ENCODE peak calls at places on chromosome 21, in ten cellular contexts. F is GM23248, Z is fibroblast of lung, V is endothelial cell of umbilical vein, H is neuronal stem cell, N is K562, Q is NT2/D1, G is mesenchymal stem cell, R is IMR-90, C is endodermal cell. J is an unnamed sample.

GRCh38 chr21:25457411-25457810 is 149.9 kb downstream of the MRPL39 start:
- DNase-seq in F (peak; percentile 56), Z (peak; percentile 81), V (peak; percentile 81), H (no peak), N (no peak), Q (no peak), G (peak; percentile 39), R (peak; percentile 85), C (no peak), J (no peak)

GRCh38 chr21:16363563-16363962 is 633.8 kb downstream of the USP25 start:
- DNase-seq in F (no peak), Z (no peak), V (no peak), H (no peak), N (no peak), Q (no peak), G (no peak), R (no peak), C (no peak), J (no peak)

GRCh38 chr21:27190601-27191000 is 223.7 kb upstream of the ADAMTS5 start:
- DNase-seq in F (peak; percentile 7), Z (peak; percentile 67), V (no peak), H (no peak), N (no peak), Q (no peak), G (no peak), R (peak; percentile 50), C (no peak), J (no peak)

GRCh38 chr21:14895792-14896191 is 169.0 kb downstream of the NRIP1 start:
- DNase-seq in F (no peak), Z (no peak), V (no peak), H (no peak), N (no peak), Q (no peak), G (no peak), R (no peak), C (no peak), J (no peak)

GRCh38 chr21:31865429-31865970 is 7.3 kb upstream of the HUNK start:
- DNase-seq in F (no peak), Z (no peak), V (no peak), H (no peak), N (no peak), Q (no peak), G (no peak), R (no peak), C (no peak), J (no peak)

GRCh38 chr21:41783476-41784150 is 16.8 kb upstream of the RIPK4 start:
- DNase-seq in F (peak; percentile 23), Z (peak; percentile 54), V (no peak), H (no peak), N (no peak), Q (no peak), G (no peak), R (no peak), C (no peak), J (no peak)

GRCh38 chr21:28253378-28253777 is 739.3 kb downstream of the LTN1 start:
- DNase-seq in F (peak; percentile 83), Z (peak; percentile 75), V (no peak), H (no peak), N (no peak), Q (no peak), G (peak; percentile 57), R (peak; percentile 62), C (no peak), J (no peak)

GRCh38 chr21:30580132-30580531 is 10.1 kb downstream of the KRTAP22-2 start:
- DNase-seq in F (no peak), Z (no peak), V (no peak), H (no peak), N (no peak), Q (no peak), G (no peak), R (no peak), C (no peak), J (no peak)

GRCh38 chr21:28832013-28832714 is 160.5 kb downstream of the LTN1 start:
- DNase-seq in F (peak; percentile 37), Z (peak; percentile 32), V (peak; percentile 55), H (no peak), N (no peak), Q (no peak), G (peak; percentile 15), R (peak; percentile 41), C (no peak), J (no peak)

GRCh38 chr21:40754466-40754865 is 92.5 kb downstream of the DSCAM start:
- DNase-seq in F (no peak), Z (no peak), V (no peak), H (no peak), N (no peak), Q (no peak), G (no peak), R (no peak), C (no peak), J (no peak)

GRCh38 chr21:25456672-25457071 is 150.6 kb downstream of the MRPL39 start:
- DNase-seq in F (no peak), Z (peak; percentile 85), V (peak; percentile 49), H (no peak), N (no peak), Q (no peak), G (no peak), R (peak; percentile 7), C (no peak), J (no peak)

GRCh38 chr21:41168391-41169257 is 664 bp downstream of the BACE2 start:
- DNase-seq in F (peak; percentile 79), Z (peak; percentile 82), V (peak; percentile 41), H (peak; percentile 29), N (no peak), Q (no peak), G (no peak), R (peak; percentile 68), C (peak; percentile 81), J (peak; percentile 62)

GRCh38 chr21:40143822-40144525 is 276.7 kb downstream of the PCP4 start:
- DNase-seq in F (peak; percentile 61), Z (peak; percentile 26), V (peak; percentile 16), H (peak; percentile 68), N (peak; percentile 56), Q (peak; percentile 57), G (peak; percentile 2), R (peak; percentile 18), C (peak; percentile 83), J (peak; percentile 77)

GRCh38 chr21:15841856-15842564 is 112.2 kb downstream of the USP25 start:
- DNase-seq in F (peak; percentile 71), Z (peak; percentile 89), V (peak; percentile 64), H (no peak), N (no peak), Q (no peak), G (peak; percentile 26), R (peak; percentile 75), C (no peak), J (no peak)

GRCh38 chr21:20570824-20571232 is 427.4 kb upstream of the NCAM2 start:
- DNase-seq in F (no peak), Z (no peak), V (no peak), H (peak; percentile 55), N (peak; percentile 23), Q (peak; percentile 94), G (peak; percentile 6), R (no peak), C (peak; percentile 88), J (peak; percentile 78)

GRCh38 chr21:18673789-18674188 is 270.2 kb upstream of the TMPRSS15 start:
- DNase-seq in F (no peak), Z (no peak), V (no peak), H (no peak), N (no peak), Q (no peak), G (no peak), R (no peak), C (no peak), J (no peak)

GRCh38 chr21:45309069-45309521 is 21.4 kb upstream of the POFUT2 start:
- DNase-seq in F (peak; percentile 67), Z (peak; percentile 45), V (peak; percentile 89), H (peak; percentile 53), N (peak; percentile 80), Q (peak; percentile 75), G (peak; percentile 90), R (peak; percentile 64), C (peak; percentile 95), J (peak; percentile 82)
- H3K9ac ChIP-seq in F (peak overlapping the region; percentile 6), Z (peak overlapping the region; percentile 57), V (peak overlapping the region; percentile 67), H (peak overlapping the region; percentile 45), N (no peak overlapping the region), Q (peak overlapping the region; percentile 52), G (peak overlapping the region; percentile 64), R (no peak overlapping the region), C (no peak overlapping the region), J (no peak overlapping the region)

DNA sequence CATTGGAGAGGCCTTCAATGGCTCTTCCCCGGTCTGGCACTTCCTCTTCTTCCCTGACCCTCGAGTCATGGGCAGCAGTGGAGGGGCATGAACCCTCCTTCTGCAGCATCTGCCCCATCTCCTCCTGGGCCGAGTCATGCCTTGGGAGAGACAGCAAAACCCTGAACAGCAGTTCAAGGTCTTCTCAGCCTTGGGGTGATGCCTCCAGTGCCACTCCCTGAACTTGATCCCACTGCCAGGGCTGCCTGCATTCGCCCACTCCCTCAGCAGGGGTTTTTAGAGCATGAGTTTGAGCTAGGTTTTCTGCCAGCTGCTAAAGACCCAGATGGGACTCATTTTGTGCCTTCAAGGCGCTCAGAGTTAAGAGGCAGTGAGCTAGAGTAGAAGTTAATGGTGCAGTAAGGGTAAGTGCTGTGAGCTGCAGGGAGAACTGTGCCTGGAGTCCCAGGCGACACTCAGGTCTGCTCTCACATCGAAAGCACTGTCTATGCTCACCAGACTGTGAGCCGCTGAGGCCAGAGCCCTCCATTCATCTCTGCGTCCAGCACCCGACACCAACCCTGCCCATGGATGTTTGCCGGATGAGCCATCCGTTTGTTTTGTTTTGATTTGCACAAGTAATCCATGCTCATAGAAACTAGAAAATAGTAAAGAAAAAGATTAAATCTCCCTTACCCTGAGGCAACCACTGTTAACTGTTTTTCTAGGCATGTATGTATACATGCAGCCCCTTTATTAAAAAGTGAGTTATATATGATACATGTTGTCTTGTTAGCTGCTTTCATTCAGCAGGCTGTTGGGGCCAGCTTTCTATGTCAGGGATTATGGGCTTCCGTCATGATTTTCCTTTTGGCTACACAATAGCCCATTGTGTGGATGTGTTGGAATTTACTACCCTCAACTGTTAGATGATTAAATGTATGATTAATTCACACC is 67.9 kb downstream of the VPS26C start:
- DNase-seq in F (peak; percentile 41), Z (peak; percentile 80), V (peak; percentile 53), H (no peak), N (no peak), Q (no peak), G (peak; percentile 61), R (peak; percentile 78), C (no peak), J (no peak)
- H3K36me3 ChIP-seq in F (peaks cover 51% of the 10 kb centered on the region), Z (peaks cover 8% of the 10 kb centered on the region), V (peaks cover 8% of the 10 kb centered on the region), H (peaks cover 98% of the 10 kb centered on the region), N (peaks cover 80% of the 10 kb centered on the region), Q (peaks cover 84% of the 10 kb centered on the region), G (peaks cover 50% of the 10 kb centered on the region), R (peaks cover 51% of the 10 kb centered on the region), C (peaks cover 97% of the 10 kb centered on the region), J (peaks cover 4% of the 10 kb centered on the region)

DNA sequence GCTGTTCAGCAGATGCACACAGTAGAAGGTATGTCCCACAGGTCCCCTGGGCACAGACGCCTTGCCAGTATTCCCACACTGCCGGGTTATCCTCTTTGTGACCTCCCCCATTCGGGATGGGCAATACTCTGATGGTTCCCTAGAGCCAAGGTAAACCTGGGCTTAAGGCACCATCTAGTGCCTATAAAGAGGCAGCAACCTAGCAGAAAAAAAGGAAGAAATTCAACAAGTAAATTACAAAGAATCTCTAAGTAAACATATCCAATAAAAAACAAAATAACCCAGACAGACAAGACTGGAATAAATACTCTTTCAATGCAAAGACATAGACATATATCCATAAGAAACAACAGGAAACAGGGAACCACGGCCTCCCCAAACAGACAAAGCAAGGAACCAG is 39.4 kb downstream of the HSF2BP start:
- DNase-seq in F (no peak), Z (no peak), V (no peak), H (no peak), N (no peak), Q (no peak), G (no peak), R (no peak), C (no peak), J (peak; percentile 13)
- H3K9ac ChIP-seq in F (no peak overlapping the region), Z (no peak overlapping the region), V (no peak overlapping the region), H (no peak overlapping the region), N (no peak overlapping the region), Q (no peak overlapping the region), G (no peak overlapping the region), R (no peak overlapping the region), C (no peak overlapping the region), J (no peak overlapping the region)

GRCh38 chr21:46423546-46424061 is 35.1 kb upstream of the DIP2A start:
- DNase-seq in F (no peak), Z (no peak), V (no peak), H (no peak), N (no peak), Q (peak; percentile 28), G (no peak), R (no peak), C (no peak), J (peak; percentile 38)
- H3K36me3 ChIP-seq in F (peaks cover 6% of the 10 kb centered on the region), Z (peaks cover 14% of the 10 kb centered on the region), V (peaks cover 2% of the 10 kb centered on the region), H (peaks cover 80% of the 10 kb centered on the region), N (peaks cover 59% of the 10 kb centered on the region), Q (peaks cover 82% of the 10 kb centered on the region), G (peaks cover 77% of the 10 kb centered on the region), R (peaks cover 42% of the 10 kb centered on the region), C (peaks cover 47% of the 10 kb centered on the region), J (no peaks in the 10 kb centered on the region)